ENCODE peak calls at places on chromosome 2, in four cellular contexts. I is GM12891, M is left lung, P is HTR-8/SVneo. Z is an unnamed sample.

GRCh38 chr2:12487253-12488004 is 229.3 kb upstream of the TRIB2 start:
- DNase-seq in I (no peak), M (no peak), P (no peak), Z (no peak)

GRCh38 chr2:106843001-106843909 is 42.7 kb downstream of the ST6GAL2 start:
- DNase-seq in I (no peak), M (no peak), P (no peak), Z (no peak)

GRCh38 chr2:209870067-209870466 is 98.4 kb downstream of the UNC80 start:
- DNase-seq in P (no peak), I (no peak), M (no peak), Z (no peak)

GRCh38 chr2:54240515-54241219 is 15.4 kb downstream of the TSPYL6 start:
- DNase-seq in M (no peak), I (no peak), P (no peak), Z (no peak)

GRCh38 chr2:149019768-149020167 is 18.7 kb upstream of the LYPD6B start:
- DNase-seq in I (no peak), M (no peak), P (no peak), Z (no peak)

GRCh38 chr2:43184339-43184895 is 42.0 kb downstream of the ZFP36L2 start:
- DNase-seq in I (no peak), P (no peak), M (no peak), Z (no peak)

GRCh38 chr2:238251986-238252385 is 12.1 kb upstream of the HES6 start:
- DNase-seq in P (no peak), I (no peak), M (no peak), Z (no peak)

GRCh38 chr2:240429872-240430491 is 5.5 kb upstream of the GPC1 start:
- DNase-seq in P (no peak), I (no peak), M (peak; percentile 20), Z (no peak)

GRCh38 chr2:14420851-14421250 is 211.7 kb upstream of the LRATD1 start:
- DNase-seq in I (no peak), M (no peak), P (no peak), Z (no peak)

GRCh38 chr2:88159955-88160415 is 10.2 kb upstream of the THNSL2 start:
- DNase-seq in P (peak; percentile 77), M (no peak), I (peak; percentile 24), Z (peak; percentile 74)

GRCh38 chr2:230209422-230210051 is 10.2 kb downstream of the SP110 start:
- DNase-seq in I (no peak), P (no peak), M (no peak), Z (no peak)

GRCh38 chr2:112032615-112033457 is 22.2 kb upstream of the TMEM87B start:
- DNase-seq in M (peak; percentile 78), P (no peak), I (no peak), Z (no peak)

GRCh38 chr2:130391058-130391871 is 35.4 kb downstream of the PTPN18 start:
- DNase-seq in I (peak; percentile 62), M (peak; percentile 92), P (peak; percentile 72), Z (peak; percentile 42)